ENCODE peak calls at places on chromosome 15, in eight cellular contexts. One of them, this sample, is unnamed.

GRCh38 chr15:28974142-28974541 is 88.4 kb downstream of the APBA2 start:
- DNase-seq in HuH-7.5: no peak
- DNase-seq in left cardiac atrium: no peak
- DNase-seq in amygdala: no peak
- DNase-seq in EL: no peak
- DNase-seq in B cell: no peak
- DNase-seq in activated CD8-positive, alpha-beta memory T cell treated with anti-CD3 and anti-CD28 coated beads for 48 hours: no peak
- DNase-seq in spleen: peak; percentile 78
- DNase-seq in this sample: no peak

GRCh38 chr15:65400760-65401606 is 21.8 kb downstream of the IGDCC4 start:
- DNase-seq in HuH-7.5: peak; percentile 98
- DNase-seq in left cardiac atrium: peak; percentile 64
- DNase-seq in amygdala: peak; percentile 17
- DNase-seq in EL: peak; percentile 73
- DNase-seq in B cell: peak; percentile 68
- DNase-seq in activated CD8-positive, alpha-beta memory T cell treated with anti-CD3 and anti-CD28 coated beads for 48 hours: no peak
- DNase-seq in spleen: peak; percentile 81
- DNase-seq in this sample: peak; percentile 22

GRCh38 chr15:63392355-63393009 is 10.8 kb upstream of the CA12 start:
- DNase-seq in HuH-7.5: no peak
- DNase-seq in left cardiac atrium: no peak
- DNase-seq in amygdala: no peak
- DNase-seq in EL: no peak
- DNase-seq in B cell: no peak
- DNase-seq in activated CD8-positive, alpha-beta memory T cell treated with anti-CD3 and anti-CD28 coated beads for 48 hours: no peak
- DNase-seq in spleen: no peak
- DNase-seq in this sample: no peak

GRCh38 chr15:93182806-93183205 is 93.8 kb upstream of the RGMA start:
- DNase-seq in HuH-7.5: no peak
- DNase-seq in left cardiac atrium: no peak
- DNase-seq in amygdala: no peak
- DNase-seq in EL: no peak
- DNase-seq in B cell: no peak
- DNase-seq in activated CD8-positive, alpha-beta memory T cell treated with anti-CD3 and anti-CD28 coated beads for 48 hours: no peak
- DNase-seq in spleen: no peak
- DNase-seq in this sample: no peak

GRCh38 chr15:25947336-25948080 is 84.4 kb upstream of the ATP10A start:
- DNase-seq in HuH-7.5: no peak
- DNase-seq in left cardiac atrium: no peak
- DNase-seq in amygdala: no peak
- DNase-seq in EL: peak; percentile 18
- DNase-seq in B cell: no peak
- DNase-seq in activated CD8-positive, alpha-beta memory T cell treated with anti-CD3 and anti-CD28 coated beads for 48 hours: no peak
- DNase-seq in spleen: no peak
- DNase-seq in this sample: no peak

GRCh38 chr15:41932939-41933725 is 39.2 kb downstream of the EHD4 start:
- DNase-seq in HuH-7.5: no peak
- DNase-seq in left cardiac atrium: no peak
- DNase-seq in amygdala: no peak
- DNase-seq in EL: no peak
- DNase-seq in B cell: no peak
- DNase-seq in activated CD8-positive, alpha-beta memory T cell treated with anti-CD3 and anti-CD28 coated beads for 48 hours: no peak
- DNase-seq in spleen: no peak
- DNase-seq in this sample: no peak

GRCh38 chr15:42157981-42158765 is 1.7 kb upstream of the PLA2G4F start:
- DNase-seq in HuH-7.5: no peak
- DNase-seq in left cardiac atrium: no peak
- DNase-seq in amygdala: no peak
- DNase-seq in EL: peak; percentile 59
- DNase-seq in B cell: no peak
- DNase-seq in activated CD8-positive, alpha-beta memory T cell treated with anti-CD3 and anti-CD28 coated beads for 48 hours: no peak
- DNase-seq in spleen: no peak
- DNase-seq in this sample: no peak

GRCh38 chr15:89299896-89300295 is 34.7 kb downstream of the POLG start:
- DNase-seq in HuH-7.5: no peak
- DNase-seq in left cardiac atrium: no peak
- DNase-seq in amygdala: no peak
- DNase-seq in EL: no peak
- DNase-seq in B cell: no peak
- DNase-seq in activated CD8-positive, alpha-beta memory T cell treated with anti-CD3 and anti-CD28 coated beads for 48 hours: no peak
- DNase-seq in spleen: no peak
- DNase-seq in this sample: no peak

GRCh38 chr15:39232512-39232911 is 348.4 kb upstream of the THBS1 start:
- DNase-seq in HuH-7.5: no peak
- DNase-seq in left cardiac atrium: no peak
- DNase-seq in amygdala: no peak
- DNase-seq in EL: peak; percentile 96
- DNase-seq in B cell: no peak
- DNase-seq in activated CD8-positive, alpha-beta memory T cell treated with anti-CD3 and anti-CD28 coated beads for 48 hours: no peak
- DNase-seq in spleen: no peak
- DNase-seq in this sample: no peak

GRCh38 chr15:68112711-68113110 is 58.6 kb downstream of the PIAS1 start:
- DNase-seq in HuH-7.5: no peak
- DNase-seq in left cardiac atrium: no peak
- DNase-seq in amygdala: no peak
- DNase-seq in EL: peak; percentile 19
- DNase-seq in B cell: no peak
- DNase-seq in activated CD8-positive, alpha-beta memory T cell treated with anti-CD3 and anti-CD28 coated beads for 48 hours: no peak
- DNase-seq in spleen: no peak
- DNase-seq in this sample: no peak

GRCh38 chr15:69697913-69698312 is 245.3 kb downstream of the RPLP1 start:
- DNase-seq in HuH-7.5: no peak
- DNase-seq in left cardiac atrium: no peak
- DNase-seq in amygdala: no peak
- DNase-seq in EL: no peak
- DNase-seq in B cell: no peak
- DNase-seq in activated CD8-positive, alpha-beta memory T cell treated with anti-CD3 and anti-CD28 coated beads for 48 hours: no peak
- DNase-seq in spleen: no peak
- DNase-seq in this sample: no peak

GRCh38 chr15:45093013-45093412 is 21.0 kb downstream of the DUOX2 start:
- DNase-seq in HuH-7.5: no peak
- DNase-seq in left cardiac atrium: no peak
- DNase-seq in amygdala: no peak
- DNase-seq in EL: no peak
- DNase-seq in B cell: peak; percentile 6
- DNase-seq in activated CD8-positive, alpha-beta memory T cell treated with anti-CD3 and anti-CD28 coated beads for 48 hours: no peak
- DNase-seq in spleen: no peak
- DNase-seq in this sample: no peak

GRCh38 chr15:48644498-48644826 is 1.0 kb downstream of the FBN1 start:
- DNase-seq in HuH-7.5: no peak
- DNase-seq in left cardiac atrium: peak; percentile 58
- DNase-seq in amygdala: no peak
- DNase-seq in EL: peak; percentile 55
- DNase-seq in B cell: peak; percentile 23
- DNase-seq in activated CD8-positive, alpha-beta memory T cell treated with anti-CD3 and anti-CD28 coated beads for 48 hours: no peak
- DNase-seq in spleen: no peak
- DNase-seq in this sample: no peak

GRCh38 chr15:77831989-77832388 is 199.3 kb upstream of the LINGO1 start:
- DNase-seq in HuH-7.5: peak; percentile 1
- DNase-seq in left cardiac atrium: peak; percentile 3
- DNase-seq in amygdala: no peak
- DNase-seq in EL: no peak
- DNase-seq in B cell: no peak
- DNase-seq in activated CD8-positive, alpha-beta memory T cell treated with anti-CD3 and anti-CD28 coated beads for 48 hours: no peak
- DNase-seq in spleen: peak; percentile 22
- DNase-seq in this sample: no peak